ENCODE peak calls at places on chromosomes 2 and 18, in ten cellular contexts. J is suprapubic skin, D is upper lobe of left lung, A is sigmoid colon, H is H1, X is stomach, G is HepG2, L is SK-N-SH, Z is GM12878, S is K562. B is an unnamed sample.

GRCh38 chr2:170073288-170073687 is 104.7 kb upstream of the MYO3B start:
- DNase-seq in J (no peak), D (no peak), A (peak), H (no peak), X (peak), G (no peak), L (peak), Z (no peak), S (no peak), B (peak)

GRCh38 chr2:151767536-151767935 is 33.3 kb upstream of the NEB start:
- DNase-seq in J (no peak), D (no peak), A (no peak), H (no peak), X (no peak), G (no peak), L (no peak), Z (no peak), S (peak), B (no peak)

GRCh38 chr2:52765735-52766134 is 1001.9 kb upstream of the CHAC2 start:
- DNase-seq in J (no peak), D (no peak), A (no peak), H (no peak), X (no peak), G (no peak), L (no peak), Z (no peak), S (no peak), B (no peak)

GRCh38 chr2:98578231-98578630 is 30.1 kb downstream of the COA5 start:
- DNase-seq in J (no peak), D (no peak), A (no peak), H (no peak), X (no peak), G (no peak), L (no peak), Z (no peak), S (no peak), B (no peak)

GRCh38 chr2:70569559-70569958 is 15.9 kb upstream of the TGFA start:
- DNase-seq in J (no peak), D (no peak), A (no peak), H (no peak), X (no peak), G (no peak), L (no peak), Z (no peak), S (no peak), B (no peak)

GRCh38 chr2:189066037-189066436 is 91.9 kb downstream of the COL3A1 start:
- DNase-seq in J (no peak), D (no peak), A (no peak), H (no peak), X (no peak), G (no peak), L (no peak), Z (no peak), S (no peak), B (no peak)

GRCh38 chr18:72456802-72457201 is 87.3 kb downstream of the CBLN2 start:
- DNase-seq in J (no peak), D (no peak), A (no peak), H (no peak), X (no peak), G (no peak), L (no peak), Z (no peak), S (no peak), B (no peak)

GRCh38 chr2:31414601-31415241 is at the start of gene XDH:
- DNase-seq in J (no peak), D (no peak), A (no peak), H (no peak), X (peak), G (no peak), L (no peak), Z (no peak), S (no peak), B (peak)

GRCh38 chr2:117825437-117825836 is 10.9 kb downstream of the DDX18 start:
- DNase-seq in J (no peak), D (no peak), A (no peak), H (no peak), X (no peak), G (no peak), L (no peak), Z (no peak), S (no peak), B (no peak)

GRCh38 chr2:191577611-191578010 is 100.3 kb upstream of the NABP1 start:
- DNase-seq in J (no peak), D (no peak), A (no peak), H (no peak), X (no peak), G (no peak), L (no peak), Z (no peak), S (no peak), B (no peak)

GRCh38 chr2:257429-257828 is 6.4 kb downstream of the SH3YL1 start:
- DNase-seq in J (no peak), D (no peak), A (no peak), H (no peak), X (no peak), G (no peak), L (no peak), Z (no peak), S (no peak), B (no peak)

GRCh38 chr2:231200805-231201474 is 2.5 kb downstream of the ARMC9 start:
- DNase-seq in J (peak), D (no peak), A (peak), H (no peak), X (no peak), G (no peak), L (no peak), Z (no peak), S (peak), B (no peak)

GRCh38 chr18:616380-616995 is 19.7 kb downstream of the CLUL1 start:
- DNase-seq in J (no peak), D (no peak), A (no peak), H (no peak), X (no peak), G (peak), L (peak), Z (no peak), S (peak), B (no peak)

GRCh38 chr2:196390243-196391148 is 219.1 kb upstream of the STK17B start:
- DNase-seq in J (no peak), D (no peak), A (no peak), H (no peak), X (no peak), G (no peak), L (no peak), Z (no peak), S (no peak), B (no peak)

GRCh38 chr2:18898271-18898670 is 308.9 kb upstream of the NT5C1B start:
- DNase-seq in J (no peak), D (no peak), A (no peak), H (no peak), X (no peak), G (no peak), L (no peak), Z (no peak), S (no peak), B (no peak)

GRCh38 chr2:226426292-226426736 is 373.3 kb downstream of the IRS1 start:
- DNase-seq in J (no peak), D (no peak), A (no peak), H (no peak), X (no peak), G (peak), L (no peak), Z (no peak), S (no peak), B (no peak)

GRCh38 chr2:68832161-68832869 is 38.9 kb downstream of the BMP10 start:
- DNase-seq in J (no peak), D (peak), A (peak), H (peak), X (no peak), G (no peak), L (no peak), Z (peak), S (peak), B (peak)

DNA sequence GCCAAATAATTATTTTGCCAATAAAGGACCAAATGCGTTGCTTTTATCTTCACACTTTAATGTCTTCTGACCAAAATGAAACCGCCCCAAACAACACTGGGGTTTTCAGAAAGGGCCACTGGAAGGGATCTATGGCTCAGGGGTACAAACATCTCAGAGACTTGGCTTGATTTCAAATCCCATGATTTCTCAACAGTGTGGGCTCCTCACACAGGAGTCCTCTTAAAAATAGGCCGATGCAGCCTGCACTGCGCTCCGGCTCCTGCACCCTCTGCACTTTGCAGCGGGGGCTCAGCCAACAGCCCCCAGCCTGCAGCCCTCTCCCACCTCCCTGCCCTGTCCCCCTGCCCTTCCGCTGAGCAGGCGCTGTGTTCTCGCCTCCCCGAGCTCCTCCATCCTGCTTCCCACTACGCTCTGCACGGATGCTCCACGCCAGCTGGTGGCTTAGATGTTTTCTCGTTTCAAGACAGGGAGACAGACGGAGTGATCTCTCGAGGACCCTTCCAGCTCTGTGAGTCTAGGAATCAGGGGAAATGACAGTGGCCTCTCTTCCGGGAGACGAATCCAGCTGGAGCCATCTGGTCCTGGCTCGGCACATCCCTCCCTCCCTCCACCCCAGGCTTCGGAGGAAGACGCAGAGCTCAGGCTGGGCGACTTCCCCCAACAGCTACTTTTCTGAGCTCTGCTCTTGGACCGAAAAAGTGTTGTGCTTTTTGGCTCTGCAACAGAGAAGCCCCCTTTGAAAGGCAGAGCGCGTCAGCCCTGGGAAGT is 71.4 kb downstream of the KCNF1 start:
- DNase-seq in J (peak), D (peak), A (peak), H (no peak), X (no peak), G (no peak), L (no peak), Z (no peak), S (no peak), B (peak)
- TF ChIP-seq EP300 in J (no peak), D (no peak), A (no peak), H (no peak), X (no peak), G (no peak), L (no peak), Z (no peak), S (no peak), B (no peak)

GRCh38 chr2:127515383-127515915 is 10.8 kb downstream of the IWS1 start:
- DNase-seq in J (no peak), D (no peak), A (no peak), H (no peak), X (no peak), G (no peak), L (no peak), Z (no peak), S (no peak), B (no peak)
- TF ChIP-seq POLR2AphosphoS5 in J (no peak), D (no peak), A (no peak), H (no peak), X (no peak), G (no peak), L (no peak), Z (no peak), S (no peak), B (no peak)

DNA sequence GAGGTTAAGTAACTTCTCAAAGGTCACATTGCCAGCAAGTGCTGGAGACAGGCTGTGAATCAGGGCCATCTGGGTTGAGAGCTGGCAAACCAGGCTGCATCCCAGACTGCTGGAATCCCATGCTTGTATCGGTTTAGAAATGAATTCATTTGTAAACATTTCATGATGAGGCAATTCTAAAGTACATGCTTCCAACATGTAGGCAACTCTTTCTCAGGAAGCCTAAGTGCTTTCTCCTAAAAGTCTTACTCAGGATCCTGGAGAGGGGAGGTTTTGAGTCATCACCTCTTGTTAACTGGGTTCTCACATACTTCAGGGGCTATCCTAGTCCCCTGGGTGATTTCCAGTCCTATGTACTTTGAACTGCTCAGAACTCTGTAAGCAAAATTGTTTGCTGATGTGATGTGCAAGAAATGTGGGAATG is 416.5 kb downstream of the MEIS1 start:
- DNase-seq in J (no peak), D (no peak), A (peak), H (no peak), X (no peak), G (peak), L (no peak), Z (no peak), S (no peak), B (peak)
- TF ChIP-seq EP300 in J (no peak), D (no peak), A (peak), H (no peak), X (no peak), G (no peak), L (no peak), Z (no peak), S (no peak), B (no peak)

DNA sequence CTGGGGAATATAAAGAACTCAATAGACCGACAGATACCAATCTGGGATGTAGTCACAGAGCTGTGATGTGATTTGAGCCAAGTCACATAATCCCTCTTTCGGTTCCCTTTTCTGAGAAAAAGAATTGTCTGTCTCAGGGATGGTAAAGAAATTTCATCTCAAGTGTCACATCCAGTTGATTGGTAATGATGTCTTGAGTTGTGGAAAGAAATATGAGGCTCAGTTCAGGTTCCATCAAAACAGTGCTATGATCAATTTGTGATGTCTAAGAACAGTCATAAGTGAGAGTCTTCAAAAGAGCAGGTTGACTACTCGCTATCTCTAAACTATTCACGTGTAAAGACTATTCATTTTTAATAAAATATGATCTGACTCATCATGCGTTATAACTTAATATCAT is 223.3 kb downstream of the METTL4 start:
- DNase-seq in J (no peak), D (no peak), A (no peak), H (no peak), X (no peak), G (no peak), L (no peak), Z (no peak), S (no peak), B (no peak)
- TF ChIP-seq POLR2AphosphoS5 in J (no peak), D (no peak), A (no peak), H (no peak), X (no peak), G (no peak), L (no peak), Z (no peak), S (no peak), B (no peak)

DNA sequence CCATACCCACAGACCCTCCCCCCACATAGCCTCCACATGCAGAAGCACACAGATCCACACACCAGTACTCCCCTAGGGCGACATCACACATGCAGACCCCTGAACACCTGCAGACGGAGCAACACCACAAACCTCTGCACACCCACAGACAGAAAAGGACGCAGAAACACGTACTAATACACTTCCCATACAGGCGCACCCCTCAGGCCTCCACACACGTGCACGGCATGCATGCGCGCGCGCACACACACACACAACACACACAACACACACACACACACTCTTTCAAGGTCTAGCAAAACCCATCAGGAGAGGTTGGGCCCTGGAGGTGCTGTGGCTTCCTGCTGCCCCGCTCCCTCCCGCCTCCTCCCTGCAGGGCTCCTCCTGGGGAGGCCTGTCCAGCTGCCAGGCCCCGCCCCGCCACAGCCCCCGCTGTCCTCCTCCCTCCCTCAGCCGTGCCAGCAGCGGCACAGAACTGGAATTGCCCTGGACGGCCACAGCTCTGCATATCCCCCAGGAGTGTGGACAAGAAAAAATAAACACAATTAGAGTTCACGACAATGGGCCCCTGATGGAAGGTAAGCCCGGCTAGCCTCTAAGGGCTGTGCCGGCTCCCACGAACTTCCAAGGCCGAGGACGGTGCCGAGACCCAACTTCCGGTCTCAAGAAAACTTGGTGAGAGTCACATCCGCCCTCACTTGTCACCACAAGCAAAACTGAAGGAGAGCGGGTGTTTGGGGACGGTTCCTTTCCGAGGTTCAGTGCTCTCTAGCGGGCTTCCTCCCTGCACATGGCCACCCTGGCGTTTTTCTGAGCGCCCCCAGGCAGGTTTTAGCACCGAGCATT is 6.8 kb downstream of the ZFP36L2 start:
- DNase-seq in J (peak), D (peak), A (peak), H (peak), X (peak), G (peak), L (peak), Z (peak), S (peak), B (peak)
- TF ChIP-seq EP300 in J (no peak), D (no peak), A (no peak), H (no peak), X (no peak), G (peak), L (peak), Z (peak), S (no peak), B (peak)

B was measured in transverse colon.